ENCODE peak calls at places on chromosomes 3 and 15, in nine cellular contexts. X is GM04503; I is fibroblast of the conjunctiva; E is activated naive CD4-positive, alpha-beta T cell; D is NCI-H1105; F is WERI-Rb-1; U is HEK293T; J is COR-L47; R is foreskin fibroblast. W is an unnamed sample.

GRCh38 chr3:125143538-125143937 is 69.0 kb downstream of the SLC12A8 start:
- DNase-seq in F (no peak), I (no peak), X (no peak), E (no peak), U (no peak), R (no peak), D (no peak), J (no peak), W (no peak)

GRCh38 chr3:52405601-52406115 is 39.2 kb downstream of the SEMA3G start:
- DNase-seq in F (no peak), J (no peak), U (no peak), X (no peak), R (no peak), D (no peak), I (no peak), E (no peak), W (no peak)

GRCh38 chr3:171351676-171352075 is 108.5 kb downstream of the TNIK start:
- DNase-seq in D (peak), J (peak), R (peak), I (peak), E (no peak), F (no peak), X (peak), U (no peak), W (peak)

GRCh38 chr3:134315286-134316106 is 58.8 kb downstream of the AMOTL2 start:
- DNase-seq in U (no peak), F (no peak), E (no peak), I (peak), X (no peak), D (no peak), R (no peak), J (no peak), W (peak)

GRCh38 chr15:96767703-96768434 is 437.4 kb downstream of the NR2F2 start:
- DNase-seq in I (no peak), E (no peak), R (no peak), X (no peak), F (no peak), D (no peak), U (no peak), J (no peak), W (no peak)

GRCh38 chr3:114550155-114550554 is 256.3 kb downstream of the TIGIT start:
- DNase-seq in J (no peak), I (peak), R (no peak), D (no peak), E (no peak), X (no peak), U (no peak), F (no peak), W (peak)

GRCh38 chr3:39707314-39707909 is 102.0 kb upstream of the MYRIP start:
- DNase-seq in F (no peak), E (no peak), U (peak), I (peak), X (no peak), R (peak), D (no peak), J (no peak), W (peak)

GRCh38 chr3:9422712-9423424 is 25.5 kb downstream of the SETD5 start:
- DNase-seq in X (peak), U (peak), D (peak), E (no peak), I (peak), F (peak), J (peak), R (peak), W (peak)

GRCh38 chr3:197490098-197490497 is 65.7 kb downstream of the BDH1 start:
- DNase-seq in D (no peak), R (peak), J (no peak), X (no peak), F (no peak), I (no peak), E (no peak), U (no peak), W (peak)

GRCh38 chr3:181715601-181716340 is 4.0 kb downstream of the SOX2 start:
- DNase-seq in U (no peak), R (no peak), X (no peak), E (no peak), I (no peak), D (no peak), F (no peak), J (peak), W (no peak)

GRCh38 chr15:36682091-36682490 is 102.7 kb downstream of the CDIN1 start:
- DNase-seq in F (no peak), I (no peak), R (peak), E (no peak), D (no peak), X (no peak), U (no peak), J (no peak), W (peak)

GRCh38 chr3:183502237-183502636 is 53.3 kb downstream of the KLHL6 start:
- DNase-seq in F (no peak), X (no peak), I (no peak), D (no peak), E (no peak), R (no peak), J (no peak), U (no peak), W (no peak)

GRCh38 chr3:38039899-38040261 is 872 bp downstream of the DLEC1 start:
- DNase-seq in J (no peak), X (no peak), D (no peak), E (no peak), I (no peak), R (peak), U (no peak), F (no peak), W (peak)